ENCODE peak calls at places on chromosomes 16 and 17, in ten cellular contexts. One of them, this sample, is unnamed.

GRCh38 chr16:79519448-79519847 is 81.1 kb downstream of the MAF start:
- DNase-seq in fibroblast of lung: no peak
- DNase-seq in CD8-positive, alpha-beta memory T cell: no peak
- DNase-seq in HCT116: no peak
- DNase-seq in CD8-positive, alpha-beta T cell: no peak
- DNase-seq in H1: no peak
- DNase-seq in IMR-90: no peak
- DNase-seq in psoas muscle: peak; percentile 43
- DNase-seq in thoracic aorta: no peak
- DNase-seq in bronchial epithelial cell: no peak
- DNase-seq in this sample: no peak

GRCh38 chr17:8885968-8886674 is 18.6 kb upstream of the PIK3R6 start:
- DNase-seq in thoracic aorta: no peak
- DNase-seq in psoas muscle: no peak
- DNase-seq in bronchial epithelial cell: no peak
- DNase-seq in H1: no peak
- DNase-seq in CD8-positive, alpha-beta T cell: peak; percentile 52
- DNase-seq in CD8-positive, alpha-beta memory T cell: no peak
- DNase-seq in fibroblast of lung: no peak
- DNase-seq in IMR-90: no peak
- DNase-seq in HCT116: peak; percentile 76
- DNase-seq in this sample: no peak

GRCh38 chr17:77354721-77355455 is 214.1 kb downstream of the SEC14L1 start:
- DNase-seq in bronchial epithelial cell: peak; percentile 86
- DNase-seq in thoracic aorta: no peak
- DNase-seq in psoas muscle: peak; percentile 84
- DNase-seq in HCT116: no peak
- DNase-seq in H1: no peak
- DNase-seq in IMR-90: peak; percentile 98
- DNase-seq in fibroblast of lung: peak; percentile 95
- DNase-seq in CD8-positive, alpha-beta T cell: no peak
- DNase-seq in CD8-positive, alpha-beta memory T cell: peak; percentile 14
- DNase-seq in this sample: no peak

GRCh38 chr16:47037396-47037745 is 63.9 kb upstream of the DNAJA2 start:
- DNase-seq in fibroblast of lung: no peak
- DNase-seq in psoas muscle: no peak
- DNase-seq in IMR-90: no peak
- DNase-seq in bronchial epithelial cell: no peak
- DNase-seq in H1: no peak
- DNase-seq in CD8-positive, alpha-beta memory T cell: no peak
- DNase-seq in CD8-positive, alpha-beta T cell: peak; percentile 27
- DNase-seq in thoracic aorta: no peak
- DNase-seq in HCT116: no peak
- DNase-seq in this sample: no peak

GRCh38 chr16:85398688-85399582 is 214.2 kb upstream of the GSE1 start:
- DNase-seq in bronchial epithelial cell: no peak
- DNase-seq in CD8-positive, alpha-beta T cell: no peak
- DNase-seq in thoracic aorta: no peak
- DNase-seq in psoas muscle: no peak
- DNase-seq in HCT116: no peak
- DNase-seq in CD8-positive, alpha-beta memory T cell: no peak
- DNase-seq in fibroblast of lung: no peak
- DNase-seq in IMR-90: no peak
- DNase-seq in H1: peak; percentile 34
- DNase-seq in this sample: no peak

GRCh38 chr16:3004319-3004718 is 8.4 kb upstream of the CLDN9 start:
- DNase-seq in fibroblast of lung: no peak
- DNase-seq in bronchial epithelial cell: no peak
- DNase-seq in CD8-positive, alpha-beta T cell: no peak
- DNase-seq in psoas muscle: peak; percentile 39
- DNase-seq in IMR-90: no peak
- DNase-seq in CD8-positive, alpha-beta memory T cell: no peak
- DNase-seq in H1: no peak
- DNase-seq in HCT116: no peak
- DNase-seq in thoracic aorta: no peak
- DNase-seq in this sample: no peak

GRCh38 chr17:44086364-44087311 is 16.1 kb downstream of the G6PC3 start:
- DNase-seq in H1: no peak
- DNase-seq in bronchial epithelial cell: peak; percentile 94
- DNase-seq in CD8-positive, alpha-beta memory T cell: no peak
- DNase-seq in IMR-90: peak; percentile 98
- DNase-seq in HCT116: peak; percentile 37
- DNase-seq in fibroblast of lung: peak; percentile 85
- DNase-seq in CD8-positive, alpha-beta T cell: peak; percentile 61
- DNase-seq in psoas muscle: peak; percentile 61
- DNase-seq in thoracic aorta: peak; percentile 39
- DNase-seq in this sample: no peak

GRCh38 chr16:23950291-23950894 is 114.6 kb downstream of the PRKCB start:
- DNase-seq in psoas muscle: no peak
- DNase-seq in HCT116: no peak
- DNase-seq in thoracic aorta: no peak
- DNase-seq in CD8-positive, alpha-beta memory T cell: no peak
- DNase-seq in bronchial epithelial cell: no peak
- DNase-seq in CD8-positive, alpha-beta T cell: no peak
- DNase-seq in IMR-90: no peak
- DNase-seq in H1: no peak
- DNase-seq in fibroblast of lung: no peak
- DNase-seq in this sample: no peak

GRCh38 chr16:54968769-54969168 is 38.1 kb downstream of the IRX5 start:
- DNase-seq in H1: no peak
- DNase-seq in HCT116: no peak
- DNase-seq in bronchial epithelial cell: no peak
- DNase-seq in CD8-positive, alpha-beta T cell: no peak
- DNase-seq in fibroblast of lung: no peak
- DNase-seq in IMR-90: no peak
- DNase-seq in thoracic aorta: no peak
- DNase-seq in CD8-positive, alpha-beta memory T cell: no peak
- DNase-seq in psoas muscle: no peak
- DNase-seq in this sample: no peak

GRCh38 chr16:27204232-27204915 is 1.0 kb downstream of the KDM8 start:
- DNase-seq in thoracic aorta: no peak
- DNase-seq in bronchial epithelial cell: no peak
- DNase-seq in HCT116: peak; percentile 13
- DNase-seq in CD8-positive, alpha-beta memory T cell: no peak
- DNase-seq in IMR-90: no peak
- DNase-seq in CD8-positive, alpha-beta T cell: no peak
- DNase-seq in fibroblast of lung: no peak
- DNase-seq in psoas muscle: no peak
- DNase-seq in H1: no peak
- DNase-seq in this sample: no peak

GRCh38 chr17:9158545-9159452 is 137.5 kb downstream of the NTN1 start:
- DNase-seq in IMR-90: no peak
- DNase-seq in H1: no peak
- DNase-seq in psoas muscle: no peak
- DNase-seq in CD8-positive, alpha-beta memory T cell: no peak
- DNase-seq in thoracic aorta: no peak
- DNase-seq in CD8-positive, alpha-beta T cell: no peak
- DNase-seq in fibroblast of lung: no peak
- DNase-seq in bronchial epithelial cell: peak; percentile 33
- DNase-seq in HCT116: no peak
- DNase-seq in this sample: no peak

GRCh38 chr16:86578056-86578455 is 293 bp upstream of the FOXL1 start:
- DNase-seq in thoracic aorta: no peak
- DNase-seq in bronchial epithelial cell: no peak
- DNase-seq in CD8-positive, alpha-beta T cell: no peak
- DNase-seq in psoas muscle: no peak
- DNase-seq in CD8-positive, alpha-beta memory T cell: no peak
- DNase-seq in H1: no peak
- DNase-seq in IMR-90: peak; percentile 99
- DNase-seq in fibroblast of lung: peak; percentile 99
- DNase-seq in HCT116: no peak
- DNase-seq in this sample: no peak

GRCh38 chr16:86578499-86579267 is at the start of gene FOXL1:
- DNase-seq in fibroblast of lung: no peak
- DNase-seq in CD8-positive, alpha-beta T cell: no peak
- DNase-seq in bronchial epithelial cell: peak; percentile 38
- DNase-seq in CD8-positive, alpha-beta memory T cell: no peak
- DNase-seq in IMR-90: peak; percentile 80
- DNase-seq in psoas muscle: no peak
- DNase-seq in thoracic aorta: no peak
- DNase-seq in HCT116: no peak
- DNase-seq in H1: peak; percentile 75
- DNase-seq in this sample: no peak

GRCh38 chr16:86575754-86576557 is 2.4 kb upstream of the FOXL1 start:
- DNase-seq in CD8-positive, alpha-beta memory T cell: no peak
- DNase-seq in HCT116: peak; percentile 97
- DNase-seq in thoracic aorta: peak; percentile 79
- DNase-seq in CD8-positive, alpha-beta T cell: peak; percentile 36
- DNase-seq in IMR-90: peak; percentile 97
- DNase-seq in bronchial epithelial cell: peak; percentile 83
- DNase-seq in fibroblast of lung: peak; percentile 99
- DNase-seq in psoas muscle: peak; percentile 70
- DNase-seq in H1: peak; percentile 89
- DNase-seq in this sample: no peak

GRCh38 chr16:86576591-86577313 is 1.6 kb upstream of the FOXL1 start:
- DNase-seq in CD8-positive, alpha-beta T cell: no peak
- DNase-seq in H1: peak; percentile 63
- DNase-seq in fibroblast of lung: peak; percentile 53
- DNase-seq in HCT116: no peak
- DNase-seq in IMR-90: no peak
- DNase-seq in CD8-positive, alpha-beta memory T cell: no peak
- DNase-seq in psoas muscle: no peak
- DNase-seq in bronchial epithelial cell: peak; percentile 42
- DNase-seq in thoracic aorta: no peak
- DNase-seq in this sample: no peak

GRCh38 chr16:86577314-86577971 is 906 bp upstream of the FOXL1 start:
- DNase-seq in CD8-positive, alpha-beta memory T cell: no peak
- DNase-seq in HCT116: no peak
- DNase-seq in CD8-positive, alpha-beta T cell: no peak
- DNase-seq in IMR-90: peak; percentile 96
- DNase-seq in thoracic aorta: no peak
- DNase-seq in psoas muscle: no peak
- DNase-seq in bronchial epithelial cell: no peak
- DNase-seq in fibroblast of lung: peak; percentile 93
- DNase-seq in H1: no peak
- DNase-seq in this sample: no peak
- H3K27me3 ChIP-seq in CD8-positive, alpha-beta memory T cell: peaks cover 24% of the 10 kb centered on the region
- H3K27me3 ChIP-seq in HCT116: no peaks in the 10 kb centered on the region
- H3K27me3 ChIP-seq in CD8-positive, alpha-beta T cell: peaks cover 28% of the 10 kb centered on the region
- H3K27me3 ChIP-seq in IMR-90: no peaks in the 10 kb centered on the region
- H3K27me3 ChIP-seq in thoracic aorta: no peaks in the 10 kb centered on the region
- H3K27me3 ChIP-seq in psoas muscle: peaks cover 5% of the 10 kb centered on the region
- H3K27me3 ChIP-seq in bronchial epithelial cell: peaks cover 2% of the 10 kb centered on the region
- H3K27me3 ChIP-seq in fibroblast of lung: no peaks in the 10 kb centered on the region
- H3K27me3 ChIP-seq in H1: peaks cover 87% of the 10 kb centered on the region
- H3K27me3 ChIP-seq in this sample: peaks cover 43% of the 10 kb centered on the region

DNA sequence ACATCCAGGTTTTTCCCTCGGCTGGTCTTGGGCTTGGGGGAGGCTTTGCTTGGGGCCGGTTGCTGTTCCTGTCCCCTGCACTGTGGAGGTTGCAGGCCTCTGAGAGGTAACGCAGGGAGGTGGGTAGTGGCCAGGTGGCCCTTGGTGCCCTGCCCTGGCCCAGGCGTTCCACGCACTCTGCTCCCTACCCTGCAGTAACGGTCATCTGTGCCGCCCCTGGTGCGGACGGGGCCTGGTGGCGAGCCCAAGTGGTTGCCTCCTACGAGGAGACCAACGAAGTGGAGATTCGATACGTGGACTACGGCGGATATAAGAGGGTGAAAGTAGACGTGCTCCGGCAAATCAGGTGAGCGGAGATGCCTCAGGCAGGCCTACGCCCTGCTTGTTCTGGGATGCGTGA is 30.9 kb downstream of the AKAP1 start:
- DNase-seq in psoas muscle: no peak
- DNase-seq in H1: no peak
- DNase-seq in IMR-90: no peak
- DNase-seq in thoracic aorta: no peak
- DNase-seq in bronchial epithelial cell: no peak
- DNase-seq in HCT116: no peak
- DNase-seq in fibroblast of lung: no peak
- DNase-seq in CD8-positive, alpha-beta T cell: no peak
- DNase-seq in CD8-positive, alpha-beta memory T cell: no peak
- DNase-seq in this sample: no peak
- H3K27me3 ChIP-seq in psoas muscle: no peaks in the 10 kb centered on the region
- H3K27me3 ChIP-seq in H1: no peaks in the 10 kb centered on the region
- H3K27me3 ChIP-seq in IMR-90: no peaks in the 10 kb centered on the region
- H3K27me3 ChIP-seq in thoracic aorta: no peaks in the 10 kb centered on the region
- H3K27me3 ChIP-seq in bronchial epithelial cell: no peaks in the 10 kb centered on the region
- H3K27me3 ChIP-seq in HCT116: no peaks in the 10 kb centered on the region
- H3K27me3 ChIP-seq in fibroblast of lung: no peaks in the 10 kb centered on the region
- H3K27me3 ChIP-seq in CD8-positive, alpha-beta T cell: no peaks in the 10 kb centered on the region
- H3K27me3 ChIP-seq in CD8-positive, alpha-beta memory T cell: no peaks in the 10 kb centered on the region
- H3K27me3 ChIP-seq in this sample: no peaks in the 10 kb centered on the region

GRCh38 chr16:48049832-48050231 is 106.0 kb downstream of the ABCC12 start:
- DNase-seq in CD8-positive, alpha-beta T cell: no peak
- DNase-seq in psoas muscle: no peak
- DNase-seq in IMR-90: no peak
- DNase-seq in CD8-positive, alpha-beta memory T cell: no peak
- DNase-seq in H1: no peak
- DNase-seq in thoracic aorta: no peak
- DNase-seq in HCT116: no peak
- DNase-seq in bronchial epithelial cell: no peak
- DNase-seq in fibroblast of lung: no peak
- DNase-seq in this sample: no peak
- H3K27me3 ChIP-seq in CD8-positive, alpha-beta T cell: no peaks in the 10 kb centered on the region
- H3K27me3 ChIP-seq in psoas muscle: no peaks in the 10 kb centered on the region
- H3K27me3 ChIP-seq in IMR-90: peaks cover 23% of the 10 kb centered on the region
- H3K27me3 ChIP-seq in CD8-positive, alpha-beta memory T cell: no peaks in the 10 kb centered on the region
- H3K27me3 ChIP-seq in H1: no peaks in the 10 kb centered on the region
- H3K27me3 ChIP-seq in thoracic aorta: no peaks in the 10 kb centered on the region
- H3K27me3 ChIP-seq in HCT116: peaks cover 69% of the 10 kb centered on the region
- H3K27me3 ChIP-seq in bronchial epithelial cell: peaks cover 4% of the 10 kb centered on the region
- H3K27me3 ChIP-seq in fibroblast of lung: peaks cover 3% of the 10 kb centered on the region
- H3K27me3 ChIP-seq in this sample: peaks cover 55% of the 10 kb centered on the region

GRCh38 chr16:1049976-1050247 is 22.6 kb upstream of the SSTR5 start:
- DNase-seq in IMR-90: no peak
- DNase-seq in fibroblast of lung: no peak
- DNase-seq in CD8-positive, alpha-beta memory T cell: no peak
- DNase-seq in psoas muscle: no peak
- DNase-seq in HCT116: no peak
- DNase-seq in H1: no peak
- DNase-seq in bronchial epithelial cell: no peak
- DNase-seq in CD8-positive, alpha-beta T cell: no peak
- DNase-seq in thoracic aorta: no peak
- DNase-seq in this sample: no peak

GRCh38 chr16:1051446-1051845 is 21.1 kb upstream of the SSTR5 start:
- DNase-seq in fibroblast of lung: no peak
- DNase-seq in H1: no peak
- DNase-seq in CD8-positive, alpha-beta memory T cell: no peak
- DNase-seq in thoracic aorta: no peak
- DNase-seq in IMR-90: no peak
- DNase-seq in psoas muscle: no peak
- DNase-seq in CD8-positive, alpha-beta T cell: no peak
- DNase-seq in bronchial epithelial cell: no peak
- DNase-seq in HCT116: no peak
- DNase-seq in this sample: no peak

GRCh38 chr16:1050921-1051320 is 21.6 kb upstream of the SSTR5 start:
- DNase-seq in thoracic aorta: no peak
- DNase-seq in CD8-positive, alpha-beta memory T cell: no peak
- DNase-seq in IMR-90: no peak
- DNase-seq in psoas muscle: no peak
- DNase-seq in HCT116: no peak
- DNase-seq in H1: no peak
- DNase-seq in bronchial epithelial cell: no peak
- DNase-seq in CD8-positive, alpha-beta T cell: no peak
- DNase-seq in fibroblast of lung: no peak
- DNase-seq in this sample: no peak

GRCh38 chr16:1049113-1049975 is 23.2 kb upstream of the SSTR5 start:
- DNase-seq in CD8-positive, alpha-beta memory T cell: no peak
- DNase-seq in HCT116: no peak
- DNase-seq in psoas muscle: no peak
- DNase-seq in bronchial epithelial cell: no peak
- DNase-seq in CD8-positive, alpha-beta T cell: no peak
- DNase-seq in H1: no peak
- DNase-seq in thoracic aorta: no peak
- DNase-seq in IMR-90: no peak
- DNase-seq in fibroblast of lung: no peak
- DNase-seq in this sample: no peak

GRCh38 chr16:1050466-1050865 is 22.1 kb upstream of the SSTR5 start:
- DNase-seq in CD8-positive, alpha-beta memory T cell: no peak
- DNase-seq in thoracic aorta: no peak
- DNase-seq in bronchial epithelial cell: no peak
- DNase-seq in IMR-90: no peak
- DNase-seq in HCT116: no peak
- DNase-seq in CD8-positive, alpha-beta T cell: no peak
- DNase-seq in H1: no peak
- DNase-seq in psoas muscle: no peak
- DNase-seq in fibroblast of lung: no peak
- DNase-seq in this sample: no peak
- H3K27me3 ChIP-seq in CD8-positive, alpha-beta memory T cell: no peaks in the 10 kb centered on the region
- H3K27me3 ChIP-seq in thoracic aorta: no peaks in the 10 kb centered on the region
- H3K27me3 ChIP-seq in bronchial epithelial cell: no peaks in the 10 kb centered on the region
- H3K27me3 ChIP-seq in IMR-90: peaks cover 21% of the 10 kb centered on the region
- H3K27me3 ChIP-seq in HCT116: no peaks in the 10 kb centered on the region
- H3K27me3 ChIP-seq in CD8-positive, alpha-beta T cell: no peaks in the 10 kb centered on the region
- H3K27me3 ChIP-seq in H1: peaks cover 2% of the 10 kb centered on the region
- H3K27me3 ChIP-seq in psoas muscle: no peaks in the 10 kb centered on the region
- H3K27me3 ChIP-seq in fibroblast of lung: no peaks in the 10 kb centered on the region
- H3K27me3 ChIP-seq in this sample: peaks cover 3% of the 10 kb centered on the region

This sample was measured in esophagus squamous epithelium.